ENCODE peak calls at places on chromosomes 3 and 15, in four cellular contexts. C is iPS-NIHi11, T is hypothalamus, H is right lobe of liver. O is an unnamed sample.
A peak's percentile ranks its signal among the peaks of the same experiment; 100 is the strongest.

GRCh38 chr15:74399511-74400312 is 32.3 kb upstream of the CYP11A1 start:
- DNase-seq in C (no peak), H (no peak), T (no peak), O (no peak)

GRCh38 chr3:94417963-94418455 is 355.1 kb downstream of the NSUN3 start:
- DNase-seq in C (no peak), T (no peak), H (no peak), O (no peak)

GRCh38 chr15:91710072-91710471 is 143.4 kb upstream of the SLCO3A1 start:
- DNase-seq in H (no peak), C (no peak), T (no peak), O (no peak)

GRCh38 chr3:17795733-17796132 is 53.3 kb upstream of the TBC1D5 start:
- DNase-seq in T (no peak), H (no peak), C (no peak), O (no peak)

GRCh38 chr3:123284399-123285010 is 82.8 kb downstream of the SEC22A start:
- DNase-seq in T (no peak), H (no peak), C (peak; percentile 4), O (no peak)

GRCh38 chr15:83504365-83504764 is 57.2 kb downstream of the SH3GL3 start:
- DNase-seq in T (no peak), H (no peak), C (no peak), O (no peak)

GRCh38 chr3:44910693-44911092 is 36.3 kb downstream of the TGM4 start:
- DNase-seq in H (no peak), T (no peak), C (no peak), O (no peak)

GRCh38 chr3:158748237-158748828 is 16.1 kb upstream of the RARRES1 start:
- DNase-seq in T (no peak), C (no peak), H (peak; percentile 60), O (peak; percentile 56)

GRCh38 chr3:49007771-49008528 is 759 bp downstream of the WDR6 start:
- DNase-seq in H (peak; percentile 91), C (peak; percentile 90), T (no peak), O (peak; percentile 91)